ENCODE peak calls at places on chromosome 22, in seven cellular contexts. G, L, Y, X, B, P and Q are unnamed samples.
A peak's percentile ranks its signal among the peaks of the same experiment; 100 is the strongest.

GRCh38 chr22:42805016-42805997 is 51.8 kb downstream of the ARFGAP3 start:
- DNase-seq in G (no peak), L (no peak), Y (peak; percentile 28), X (no peak), B (peak; percentile 80), P (peak; percentile 61), Q (no peak)

GRCh38 chr22:17570851-17571631 is 7.7 kb downstream of the SLC25A18 start:
- DNase-seq in G (peak; percentile 95), L (no peak), Y (no peak), X (no peak), B (peak; percentile 95), P (peak; percentile 87), Q (peak; percentile 69)

GRCh38 chr22:45818130-45819085 is 146.8 kb downstream of the ATXN10 start:
- DNase-seq in G (no peak), L (no peak), Y (no peak), X (no peak), B (peak; percentile 77), P (peak; percentile 30), Q (peak; percentile 62)

GRCh38 chr22:39592104-39593060 is 21.8 kb downstream of the CACNA1I start:
- DNase-seq in G (peak; percentile 63), L (no peak), Y (peak; percentile 71), X (no peak), B (no peak), P (no peak), Q (no peak)

GRCh38 chr22:44691796-44692661 is 10.0 kb upstream of the PRR5 start:
- DNase-seq in G (no peak), L (no peak), Y (no peak), X (no peak), B (no peak), P (no peak), Q (no peak)

GRCh38 chr22:40534379-40535188 is 101.9 kb downstream of the MRTFA start:
- DNase-seq in G (peak; percentile 57), L (no peak), Y (no peak), X (no peak), B (no peak), P (no peak), Q (no peak)

GRCh38 chr22:49960967-49961600 is 512 bp downstream of the PIM3 start:
- DNase-seq in G (peak; percentile 48), L (peak; percentile 70), Y (peak; percentile 36), X (no peak), B (peak; percentile 76), P (peak; percentile 62), Q (no peak)

GRCh38 chr22:45320326-45320976 is 10.7 kb downstream of the FAM118A start:
- DNase-seq in G (no peak), L (no peak), Y (no peak), X (no peak), B (no peak), P (no peak), Q (no peak)

GRCh38 chr22:29145321-29146072 is 60.2 kb upstream of the EMID1 start:
- DNase-seq in G (no peak), L (no peak), Y (no peak), X (no peak), B (peak; percentile 92), P (no peak), Q (no peak)

GRCh38 chr22:46773074-46773473 is 10.6 kb downstream of the TBC1D22A start:
- DNase-seq in G (no peak), L (no peak), Y (no peak), X (no peak), B (no peak), P (no peak), Q (no peak)

GRCh38 chr22:25051073-25051472 is 98.6 kb downstream of the KIAA1671 start:
- DNase-seq in G (no peak), L (no peak), Y (peak; percentile 35), X (no peak), B (no peak), P (no peak), Q (no peak)

GRCh38 chr22:31378123-31378522 is 21.3 kb upstream of the DRG1 start:
- DNase-seq in G (peak; percentile 89), L (no peak), Y (no peak), X (no peak), B (no peak), P (no peak), Q (no peak)

GRCh38 chr22:27175444-27175843 is 518.1 kb downstream of the MIAT start:
- DNase-seq in G (no peak), L (no peak), Y (no peak), X (no peak), B (no peak), P (no peak), Q (no peak)

GRCh38 chr22:29061773-29062172 is at the start of gene C22orf31:
- DNase-seq in G (peak; percentile 19), L (no peak), Y (no peak), X (no peak), B (no peak), P (no peak), Q (no peak)

GRCh38 chr22:24289781-24290181 is 19.1 kb downstream of the SPECC1L start:
- DNase-seq in G (no peak), L (no peak), Y (no peak), X (no peak), B (no peak), P (no peak), Q (no peak)

GRCh38 chr22:50703726-50704509 is 31.3 kb downstream of the SHANK3 start:
- DNase-seq in G (no peak), L (peak; percentile 43), Y (no peak), X (no peak), B (peak; percentile 26), P (no peak), Q (no peak)

GRCh38 chr22:42930810-42931420 is 73.8 kb upstream of the ARFGAP3 start:
- DNase-seq in G (no peak), L (no peak), Y (peak; percentile 33), X (no peak), B (peak; percentile 74), P (peak; percentile 36), Q (no peak)

GRCh38 chr22:46576556-46577351 is 39.3 kb upstream of the CELSR1 start:
- DNase-seq in G (peak; percentile 62), L (peak; percentile 70), Y (no peak), X (peak; percentile 57), B (peak; percentile 80), P (peak; percentile 71), Q (no peak)

GRCh38 chr22:36079041-36079440 is 50.4 kb upstream of the RBFOX2 start:
- DNase-seq in G (no peak), L (no peak), Y (no peak), X (no peak), B (no peak), P (no peak), Q (no peak)

GRCh38 chr22:30305906-30306628 is 16.8 kb upstream of the CASTOR1 start:
- DNase-seq in G (no peak), L (no peak), Y (no peak), X (no peak), B (no peak), P (no peak), Q (no peak)
- H3K4me3 ChIP-seq in G (no peak overlapping the region), L (peak overlapping the region; percentile 61), Y (no peak overlapping the region), X (peak overlapping the region; percentile 51), B (no peak overlapping the region), P (peak overlapping the region; percentile 7), Q (no peak overlapping the region)

GRCh38 chr22:48491451-48491941 is 1336.2 kb downstream of the BRD1 start:
- DNase-seq in G (no peak), L (peak; percentile 28), Y (peak; percentile 56), X (no peak), B (no peak), P (no peak), Q (peak; percentile 53)

GRCh38 chr22:48488611-48489456 is 1338.8 kb downstream of the BRD1 start:
- DNase-seq in G (no peak), L (no peak), Y (no peak), X (no peak), B (no peak), P (no peak), Q (peak; percentile 39)

GRCh38 chr22:48492371-48493320 is 1335.0 kb downstream of the BRD1 start:
- DNase-seq in G (peak; percentile 77), L (peak; percentile 43), Y (peak; percentile 85), X (no peak), B (peak; percentile 66), P (peak; percentile 39), Q (peak; percentile 81)

GRCh38 chr22:48489551-48490512 is 1337.8 kb downstream of the BRD1 start:
- DNase-seq in G (peak; percentile 15), L (peak; percentile 16), Y (no peak), X (no peak), B (no peak), P (no peak), Q (no peak)

DNA sequence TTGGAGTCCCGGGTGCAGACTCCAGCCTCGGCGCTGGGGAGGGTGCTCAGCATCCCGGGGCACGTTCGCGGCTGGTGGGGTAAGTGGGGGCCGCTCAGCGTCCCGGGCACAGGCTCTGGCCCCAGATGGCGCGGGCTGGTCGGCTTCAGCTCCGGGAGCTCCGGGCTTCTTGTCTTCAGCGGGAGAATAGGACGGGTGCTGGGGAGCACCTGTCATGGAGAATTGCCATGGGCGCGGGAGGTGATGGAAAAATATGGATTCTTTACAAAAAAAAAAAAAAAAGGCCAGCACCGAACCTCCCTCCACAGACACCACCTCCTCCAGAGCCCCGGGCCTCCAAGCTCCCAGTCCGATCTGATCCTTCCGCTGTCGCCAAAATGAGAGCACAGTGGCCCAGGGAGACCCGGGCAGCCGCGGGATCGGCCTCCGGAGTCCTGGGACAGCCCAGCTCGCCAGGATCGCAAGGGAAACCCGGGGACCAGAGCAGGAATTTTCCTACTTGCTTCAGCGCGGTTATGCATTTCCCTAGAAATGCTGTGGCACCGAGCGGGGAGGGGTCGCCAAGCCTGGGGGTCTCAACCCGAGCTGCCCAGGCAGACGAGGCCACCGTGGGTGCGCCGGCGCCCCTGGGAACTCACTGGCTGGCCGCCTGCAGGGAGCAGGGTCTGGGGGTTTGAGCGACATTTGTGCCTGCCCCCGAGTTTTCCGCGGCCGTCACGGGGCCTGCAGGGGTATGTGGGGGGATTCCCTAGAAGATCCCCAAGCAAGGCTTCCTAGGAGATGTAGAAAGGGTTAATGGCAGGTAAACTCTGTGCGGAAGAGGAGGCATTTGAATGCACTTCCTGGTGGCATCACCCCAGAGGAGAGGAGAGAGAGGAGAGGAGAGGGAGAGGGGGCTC is 1336.9 kb downstream of the BRD1 start:
- DNase-seq in G (no peak), L (peak; percentile 40), Y (peak; percentile 25), X (no peak), B (no peak), P (no peak), Q (no peak)
- H3K4me3 ChIP-seq in G (no peak overlapping the region), L (no peak overlapping the region), Y (peak overlapping the region; percentile 69), X (no peak overlapping the region), B (peak overlapping the region; percentile 57), P (peak overlapping the region; percentile 36), Q (peak overlapping the region; percentile 75)

GRCh38 chr22:30230787-30231461 is 15.6 kb downstream of the LIF start:
- DNase-seq in G (no peak), L (no peak), Y (no peak), X (no peak), B (no peak), P (no peak), Q (no peak)
- H3K4me3 ChIP-seq in G (no peak overlapping the region), L (no peak overlapping the region), Y (no peak overlapping the region), X (no peak overlapping the region), B (no peak overlapping the region), P (no peak overlapping the region), Q (no peak overlapping the region)

DNA sequence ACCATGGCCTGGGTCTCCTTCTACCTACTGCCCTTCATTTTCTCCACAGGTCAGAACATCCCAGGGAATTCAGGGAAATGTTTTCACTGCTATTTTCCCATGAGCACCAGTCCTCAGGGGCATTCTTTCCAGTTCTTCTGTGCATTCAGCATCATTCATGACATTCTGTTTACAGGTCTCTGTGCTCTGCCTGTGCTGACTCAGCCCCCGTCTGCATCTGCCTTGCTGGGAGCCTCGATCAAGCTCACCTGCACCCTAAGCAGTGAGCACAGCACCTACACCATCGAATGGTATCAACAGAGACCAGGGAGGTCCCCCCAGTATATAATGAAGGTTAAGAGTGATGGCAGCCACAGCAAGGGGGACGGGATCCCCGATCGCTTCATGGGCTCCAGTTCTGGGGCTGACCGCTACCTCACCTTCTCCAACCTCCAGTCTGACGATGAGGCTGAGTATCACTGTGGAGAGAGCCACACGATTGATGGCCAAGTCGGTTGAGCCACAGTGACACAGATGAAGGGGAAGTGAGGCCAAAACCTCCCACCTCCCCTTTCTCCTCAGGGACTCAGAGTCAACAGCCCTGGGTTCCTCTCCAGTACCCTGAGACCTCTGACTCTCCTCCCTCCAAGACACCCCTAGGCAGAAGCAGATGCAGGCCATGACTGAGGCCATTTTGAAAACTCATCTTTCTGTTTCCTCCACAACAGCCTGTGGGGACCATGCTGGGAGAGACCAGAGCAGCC is 15.9 kb upstream of the IGLL5 start:
- DNase-seq in G (no peak), L (no peak), Y (no peak), X (no peak), B (no peak), P (no peak), Q (no peak)
- H3K4me3 ChIP-seq in G (no peak overlapping the region), L (no peak overlapping the region), Y (no peak overlapping the region), X (no peak overlapping the region), B (no peak overlapping the region), P (no peak overlapping the region), Q (no peak overlapping the region)